ENCODE peak calls at places on chromosomes 5 and 9, in eight cellular contexts. M, B, W, V, Q, T, U and C are unnamed samples.

GRCh38 chr5:59089767-59090166 is 506.9 kb downstream of the RAB3C start:
- DNase-seq in M (no peak), B (no peak), W (no peak), V (no peak), Q (no peak), T (no peak), U (no peak), C (no peak)

GRCh38 chr9:88927510-88927909 is 63.8 kb upstream of the S1PR3 start:
- DNase-seq in M (no peak), B (no peak), W (no peak), V (no peak), Q (no peak), T (no peak), U (no peak), C (no peak)

GRCh38 chr9:127712851-127713250 is 2.6 kb downstream of the PTRH1 start:
- DNase-seq in M (no peak), B (no peak), W (no peak), V (no peak), Q (no peak), T (no peak), U (no peak), C (no peak)

GRCh38 chr5:142364251-142365145 is 39.7 kb upstream of the SPRY4 start:
- DNase-seq in M (peak), B (peak), W (no peak), V (no peak), Q (no peak), T (no peak), U (peak), C (peak)

GRCh38 chr9:90219548-90220118 is 423.0 kb downstream of the DIRAS2 start:
- DNase-seq in M (no peak), B (no peak), W (peak), V (no peak), Q (no peak), T (peak), U (peak), C (no peak)

GRCh38 chr9:21883642-21884041 is 81.2 kb downstream of the MTAP start:
- DNase-seq in M (no peak), B (no peak), W (no peak), V (no peak), Q (no peak), T (peak), U (no peak), C (no peak)

GRCh38 chr5:19547640-19548039 is 440.4 kb downstream of the CDH18 start:
- DNase-seq in M (no peak), B (no peak), W (no peak), V (no peak), Q (no peak), T (no peak), U (no peak), C (no peak)

GRCh38 chr5:141094481-141095262 is at the start of gene PCDHB2:
- DNase-seq in M (peak), B (peak), W (peak), V (no peak), Q (no peak), T (peak), U (peak), C (no peak)

GRCh38 chr5:19988447-19988846 is 447 bp upstream of the CDH18 start:
- DNase-seq in M (no peak), B (no peak), W (no peak), V (no peak), Q (no peak), T (no peak), U (no peak), C (no peak)

GRCh38 chr5:142482207-142482606 is 157.4 kb upstream of the SPRY4 start:
- DNase-seq in M (no peak), B (no peak), W (peak), V (no peak), Q (no peak), T (no peak), U (no peak), C (no peak)

GRCh38 chr5:168578006-168578405 is 1.2 kb downstream of the PANK3 start:
- DNase-seq in M (no peak), B (no peak), W (no peak), V (no peak), Q (no peak), T (no peak), U (no peak), C (no peak)

GRCh38 chr5:55402199-55402598 is 94.4 kb downstream of the MTREX start:
- DNase-seq in M (no peak), B (no peak), W (no peak), V (no peak), Q (no peak), T (peak), U (peak), C (no peak)

GRCh38 chr5:74643160-74643562 is 2.6 kb upstream of the ENC1 start:
- DNase-seq in M (no peak), B (no peak), W (peak), V (no peak), Q (no peak), T (no peak), U (no peak), C (no peak)

GRCh38 chr5:175438234-175438857 is 5.6 kb downstream of the DRD1 start:
- DNase-seq in M (no peak), B (no peak), W (no peak), V (no peak), Q (no peak), T (no peak), U (no peak), C (no peak)

GRCh38 chr9:16453390-16453789 is 417.1 kb downstream of the BNC2 start:
- DNase-seq in M (no peak), B (no peak), W (no peak), V (no peak), Q (no peak), T (no peak), U (no peak), C (no peak)

GRCh38 chr5:38548064-38548759 is 8.2 kb downstream of the LIFR start:
- DNase-seq in M (no peak), B (no peak), W (no peak), V (no peak), Q (no peak), T (no peak), U (no peak), C (no peak)

GRCh38 chr9:89528540-89528939 is 30.6 kb upstream of the SEMA4D start:
- DNase-seq in M (no peak), B (no peak), W (no peak), V (no peak), Q (no peak), T (no peak), U (no peak), C (no peak)

GRCh38 chr5:132748522-132749000 is 1.3 kb downstream of the CCNI2 start:
- DNase-seq in M (no peak), B (no peak), W (no peak), V (no peak), Q (no peak), T (no peak), U (no peak), C (no peak)

GRCh38 chr9:123550012-123550411 is 194.0 kb downstream of the CRB2 start:
- DNase-seq in M (peak), B (no peak), W (no peak), V (no peak), Q (no peak), T (no peak), U (no peak), C (no peak)

GRCh38 chr9:132973166-132973565 is 5.3 kb upstream of the GFI1B start:
- DNase-seq in M (no peak), B (no peak), W (no peak), V (no peak), Q (no peak), T (no peak), U (no peak), C (no peak)

GRCh38 chr5:96127538-96127937 is 165.9 kb upstream of the ELL2 start:
- DNase-seq in M (no peak), B (no peak), W (no peak), V (no peak), Q (no peak), T (no peak), U (no peak), C (no peak)

GRCh38 chr9:20380546-20380945 is 241.8 kb downstream of the MLLT3 start:
- DNase-seq in M (no peak), B (no peak), W (no peak), V (no peak), Q (no peak), T (no peak), U (no peak), C (no peak)

GRCh38 chr5:59328801-59329296 is 564.7 kb downstream of the PDE4D start:
- DNase-seq in M (no peak), B (peak), W (no peak), V (no peak), Q (no peak), T (no peak), U (no peak), C (no peak)

GRCh38 chr5:129996896-129997295 is 92.6 kb downstream of the CHSY3 start:
- DNase-seq in M (no peak), B (no peak), W (no peak), V (no peak), Q (no peak), T (no peak), U (no peak), C (no peak)

GRCh38 chr5:58462623-58463230 is 2.8 kb upstream of the PLK2 start:
- DNase-seq in M (no peak), B (no peak), W (peak), V (no peak), Q (no peak), T (peak), U (no peak), C (no peak)

GRCh38 chr9:21576331-21577189 is 94.4 kb upstream of the IFNE start:
- DNase-seq in M (no peak), B (no peak), W (peak), V (no peak), Q (peak), T (peak), U (no peak), C (no peak)

GRCh38 chr9:23258569-23258968 is 567.5 kb downstream of the ELAVL2 start:
- DNase-seq in M (no peak), B (no peak), W (no peak), V (no peak), Q (no peak), T (no peak), U (no peak), C (no peak)

GRCh38 chr9:38178282-38178681 is 109.3 kb upstream of the SHB start:
- DNase-seq in M (no peak), B (no peak), W (no peak), V (no peak), Q (no peak), T (no peak), U (no peak), C (no peak)

GRCh38 chr9:133368249-133368881 is 7.5 kb downstream of the SURF4 start:
- DNase-seq in M (no peak), B (no peak), W (no peak), V (no peak), Q (no peak), T (no peak), U (no peak), C (no peak)

GRCh38 chr5:75510417-75510835 is 1.0 kb downstream of the CERT1 start:
- DNase-seq in M (peak), B (no peak), W (peak), V (no peak), Q (no peak), T (no peak), U (no peak), C (no peak)

GRCh38 chr5:677131-678101 is 15.7 kb downstream of the TPPP start:
- DNase-seq in M (no peak), B (peak), W (no peak), V (peak), Q (peak), T (no peak), U (no peak), C (no peak)

GRCh38 chr5:34001231-34001935 is 6.5 kb downstream of the AMACR start:
- DNase-seq in M (no peak), B (no peak), W (peak), V (no peak), Q (peak), T (no peak), U (no peak), C (no peak)

GRCh38 chr9:99054581-99054980 is 50.3 kb upstream of the TGFBR1 start:
- DNase-seq in M (no peak), B (no peak), W (no peak), V (no peak), Q (no peak), T (no peak), U (no peak), C (no peak)

GRCh38 chr9:78539904-78540303 is 243.0 kb downstream of the PSAT1 start:
- DNase-seq in M (no peak), B (peak), W (no peak), V (no peak), Q (no peak), T (no peak), U (no peak), C (no peak)

GRCh38 chr5:2756211-2756746 is 4.8 kb upstream of the IRX2 start:
- DNase-seq in M (no peak), B (no peak), W (no peak), V (no peak), Q (no peak), T (no peak), U (peak), C (no peak)

GRCh38 chr5:167573274-167574127 is 717.9 kb upstream of the WWC1 start:
- DNase-seq in M (peak), B (no peak), W (no peak), V (no peak), Q (peak), T (no peak), U (peak), C (no peak)

GRCh38 chr5:61817472-61818326 is 485.6 kb downstream of the ZSWIM6 start:
- DNase-seq in M (peak), B (no peak), W (peak), V (no peak), Q (peak), T (no peak), U (peak), C (no peak)

GRCh38 chr5:41122459-41122858 is 51.3 kb upstream of the MROH2B start:
- DNase-seq in M (no peak), B (no peak), W (no peak), V (no peak), Q (no peak), T (no peak), U (peak), C (no peak)

GRCh38 chr9:136036050-136036449 is 59.0 kb downstream of the NACC2 start:
- DNase-seq in M (no peak), B (no peak), W (no peak), V (no peak), Q (no peak), T (no peak), U (no peak), C (no peak)
- TF ChIP-seq CTCF in M (no peak), B (no peak), W (no peak), V (no peak), Q (no peak), T (no peak), U (no peak), C (no peak)

GRCh38 chr9:134531251-134531970 is 110.2 kb upstream of the COL5A1 start:
- DNase-seq in M (no peak), B (peak), W (no peak), V (no peak), Q (no peak), T (no peak), U (no peak), C (no peak)
- TF ChIP-seq CTCF in M (no peak), B (no peak), W (no peak), V (no peak), Q (no peak), T (no peak), U (no peak), C (no peak)

GRCh38 chr9:76873056-76873792 is 32.7 kb downstream of the PRUNE2 start:
- DNase-seq in M (no peak), B (no peak), W (no peak), V (no peak), Q (no peak), T (no peak), U (peak), C (no peak)
- TF ChIP-seq CTCF in M (no peak), B (no peak), W (no peak), V (no peak), Q (no peak), T (no peak), U (no peak), C (no peak)

GRCh38 chr5:31124026-31124425 is 69.5 kb upstream of the CDH6 start:
- DNase-seq in M (no peak), B (no peak), W (no peak), V (no peak), Q (no peak), T (no peak), U (no peak), C (no peak)

GRCh38 chr5:31122998-31123950 is 70.2 kb upstream of the CDH6 start:
- DNase-seq in M (no peak), B (no peak), W (no peak), V (no peak), Q (no peak), T (no peak), U (no peak), C (no peak)

GRCh38 chr5:31121224-31121623 is 72.3 kb upstream of the CDH6 start:
- DNase-seq in M (no peak), B (no peak), W (no peak), V (no peak), Q (no peak), T (no peak), U (no peak), C (no peak)

GRCh38 chr5:31119938-31120641 is 73.4 kb upstream of the CDH6 start:
- DNase-seq in M (no peak), B (no peak), W (no peak), V (no peak), Q (no peak), T (no peak), U (no peak), C (no peak)

DNA sequence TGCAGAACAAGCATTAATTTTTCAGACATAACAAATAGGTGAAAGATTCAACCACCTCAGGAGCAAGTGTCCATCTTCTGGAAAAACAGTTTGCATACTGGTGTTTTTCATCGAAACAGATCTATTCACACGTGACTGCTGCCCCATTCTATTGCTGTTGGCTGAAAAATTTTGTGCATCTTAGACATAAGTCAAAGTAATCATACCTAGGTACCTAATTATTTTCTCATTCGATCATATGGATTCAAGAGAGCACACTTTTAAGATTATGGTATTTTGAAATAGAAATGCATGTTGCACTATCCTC is 72.9 kb upstream of the CDH6 start:
- DNase-seq in M (no peak), B (no peak), W (no peak), V (no peak), Q (no peak), T (no peak), U (no peak), C (no peak)
- TF ChIP-seq CTCF in M (no peak), B (no peak), W (no peak), V (no peak), Q (no peak), T (no peak), U (no peak), C (no peak)

DNA sequence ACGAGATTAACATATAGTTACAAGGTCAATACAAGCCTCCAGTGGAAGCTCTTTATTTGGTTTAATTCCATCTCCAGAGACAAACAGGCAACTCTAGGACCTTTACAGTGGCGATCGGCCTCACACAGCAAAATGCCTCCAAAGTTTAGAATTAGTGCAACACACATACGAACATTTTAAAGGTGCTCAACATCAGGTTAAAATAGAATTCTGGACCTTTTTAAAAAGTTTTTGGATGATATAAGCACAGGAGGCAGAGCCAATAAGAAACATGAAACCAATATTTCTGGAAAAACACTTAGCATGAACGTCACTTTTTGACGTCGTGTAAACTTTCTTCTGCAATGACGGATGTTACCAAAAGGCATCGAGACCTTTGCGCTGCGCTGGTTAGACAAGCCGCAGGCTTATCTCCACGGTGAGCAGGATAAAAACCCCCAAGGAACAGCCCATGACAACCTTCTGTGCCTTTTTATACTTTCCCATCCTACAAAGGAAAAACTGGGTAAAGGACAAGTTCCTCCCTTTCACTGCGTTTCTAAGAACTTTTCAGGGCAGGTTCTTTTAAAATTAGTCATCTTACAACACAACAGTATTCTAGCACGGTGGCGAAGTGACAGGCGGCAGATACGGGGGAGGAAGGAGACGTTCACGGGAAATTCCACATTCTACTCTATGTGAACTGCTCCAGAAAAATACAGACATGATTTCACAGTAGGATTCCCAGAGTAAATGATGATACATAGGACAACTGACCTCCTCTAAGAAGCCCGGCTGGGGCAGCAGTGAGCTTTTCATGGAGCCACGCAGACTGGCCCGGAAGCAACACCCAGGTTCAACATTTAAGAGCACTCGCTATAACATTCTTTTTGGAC is 52.2 kb downstream of the USP20 start:
- DNase-seq in M (no peak), B (no peak), W (no peak), V (no peak), Q (no peak), T (peak), U (no peak), C (no peak)
- TF ChIP-seq CTCF in M (no peak), B (no peak), W (no peak), V (no peak), Q (no peak), T (no peak), U (no peak), C (no peak)

DNA sequence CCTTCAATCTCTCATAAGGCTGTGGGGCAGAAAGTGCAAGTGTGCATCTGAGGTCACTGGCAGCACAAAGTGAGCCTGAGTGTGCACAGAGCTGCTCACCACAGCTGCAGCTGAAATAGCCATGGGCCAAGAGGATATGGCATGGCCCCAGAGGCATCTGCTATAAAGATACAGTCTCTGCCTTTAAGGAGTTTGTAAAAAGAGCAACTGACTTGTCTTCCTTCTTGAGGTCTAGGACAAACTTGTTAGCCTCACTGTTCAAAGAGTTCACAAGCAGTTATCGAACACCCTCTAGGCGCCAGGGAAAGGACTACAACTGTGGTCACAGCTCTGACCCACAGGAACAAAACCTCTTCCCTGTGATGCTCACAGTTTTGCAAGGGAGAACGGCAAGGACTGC is 190.0 kb upstream of the TRIM32 start:
- DNase-seq in M (no peak), B (no peak), W (no peak), V (no peak), Q (no peak), T (no peak), U (no peak), C (no peak)
- TF ChIP-seq CTCF in M (no peak), B (no peak), W (no peak), V (no peak), Q (no peak), T (no peak), U (no peak), C (no peak)

GRCh38 chr5:82594097-82594496 is 315.9 kb upstream of the RPS23 start:
- DNase-seq in M (no peak), B (no peak), W (peak), V (no peak), Q (no peak), T (no peak), U (no peak), C (no peak)

GRCh38 chr5:82599030-82599429 is 320.9 kb upstream of the RPS23 start:
- DNase-seq in M (no peak), B (no peak), W (no peak), V (no peak), Q (no peak), T (no peak), U (no peak), C (no peak)

GRCh38 chr5:82599692-82600091 is 321.5 kb upstream of the RPS23 start:
- DNase-seq in M (no peak), B (no peak), W (no peak), V (no peak), Q (no peak), T (no peak), U (no peak), C (no peak)

GRCh38 chr5:82595083-82595482 is 316.9 kb upstream of the RPS23 start:
- DNase-seq in M (no peak), B (no peak), W (no peak), V (no peak), Q (no peak), T (no peak), U (no peak), C (no peak)

DNA sequence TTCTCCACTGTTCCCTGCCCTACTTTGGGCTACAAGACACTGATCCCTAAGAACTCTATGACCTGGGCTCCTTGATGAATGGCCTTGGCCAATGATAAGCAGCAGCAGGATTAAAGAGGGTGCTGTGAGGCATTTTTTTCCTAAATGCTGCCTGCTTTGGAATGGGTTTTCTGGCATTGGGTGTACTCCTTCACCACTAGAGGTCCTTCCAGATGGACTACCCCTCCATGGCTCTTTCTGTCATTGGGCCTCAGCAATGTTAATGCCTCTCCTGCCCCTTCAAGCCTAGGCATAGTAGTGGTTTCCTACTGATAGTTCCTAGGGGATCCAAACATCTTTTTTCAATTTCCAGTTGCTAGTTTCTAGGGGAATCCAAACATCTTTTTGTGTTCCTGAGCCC is 319.3 kb upstream of the RPS23 start:
- DNase-seq in M (no peak), B (no peak), W (no peak), V (no peak), Q (no peak), T (no peak), U (peak), C (no peak)
- TF ChIP-seq CTCF in M (no peak), B (no peak), W (peak), V (no peak), Q (no peak), T (peak), U (peak), C (no peak)